ENCODE peak calls at places on chromosomes 16 and 17, in four cellular contexts. H is dermis blood vessel endothelial cell; C is NCI-H510A treated with DMSO at 0.1 percent for 48 hours; G is activated CD8-positive, alpha-beta memory T cell treated with anti-CD3 and anti-CD28 coated beads for 48 hours. B is an unnamed sample.

GRCh38 chr16:49193596-49193995 is 88.0 kb downstream of the CBLN1 start:
- DNase-seq in C (no peak), G (no peak), H (no peak), B (no peak)

GRCh38 chr17:62790554-62790953 is 17.6 kb downstream of the MARCHF10 start:
- DNase-seq in G (no peak), C (no peak), H (no peak), B (no peak)

GRCh38 chr17:14871921-14872320 is 393.2 kb downstream of the PMP22 start:
- DNase-seq in H (no peak), G (no peak), C (no peak), B (no peak)

GRCh38 chr17:2867441-2868424 is 71.5 kb downstream of the RAP1GAP2 start:
- DNase-seq in C (no peak), G (no peak), H (no peak), B (no peak)

GRCh38 chr17:16215002-16215272 is 397 bp downstream of the NCOR1 start:
- DNase-seq in H (peak; percentile 64), C (peak; percentile 47), G (peak; percentile 26), B (peak; percentile 71)

GRCh38 chr16:2486645-2487516 is 12.0 kb downstream of the TBC1D24 start:
- DNase-seq in H (peak; percentile 27), C (peak; percentile 24), G (no peak), B (peak; percentile 85)

GRCh38 chr17:38869647-38870258 is at the start of gene LASP1:
- DNase-seq in C (peak; percentile 76), G (peak; percentile 69), H (peak; percentile 92), B (peak; percentile 92)

GRCh38 chr16:2056681-2057407 is 9.1 kb downstream of the TSC2 start:
- DNase-seq in C (peak; percentile 47), G (no peak), H (no peak), B (no peak)

GRCh38 chr17:66343531-66344078 is 41.2 kb downstream of the PRKCA start:
- DNase-seq in G (no peak), H (peak; percentile 23), C (no peak), B (no peak)

GRCh38 chr16:82182237-82183003 is 12.4 kb upstream of the MPHOSPH6 start:
- DNase-seq in C (no peak), H (no peak), G (no peak), B (no peak)

GRCh38 chr17:36918260-36918691 is 19.0 kb upstream of the LHX1 start:
- DNase-seq in G (no peak), H (no peak), C (no peak), B (no peak)

GRCh38 chr17:73311428-73311780 is 397 bp downstream of the CDC42EP4 start:
- DNase-seq in C (no peak), H (no peak), G (no peak), B (peak; percentile 68)

GRCh38 chr17:45316271-45317112 is at the start of gene MAP3K14:
- DNase-seq in G (no peak), C (peak; percentile 55), H (peak; percentile 83), B (peak; percentile 90)

GRCh38 chr16:678209-678857 is 1.9 kb upstream of the STUB1 start:
- DNase-seq in C (no peak), G (no peak), H (no peak), B (no peak)

GRCh38 chr16:30903002-30903401 is 6.6 kb downstream of the CTF1 start:
- DNase-seq in C (no peak), H (no peak), G (no peak), B (no peak)

GRCh38 chr16:69924777-69925191 is 26.4 kb upstream of the CLEC18A start:
- DNase-seq in H (peak; percentile 69), G (no peak), C (no peak), B (no peak)

GRCh38 chr16:85238233-85238647 is 126.0 kb upstream of the CIBAR2 start:
- DNase-seq in H (peak; percentile 43), G (no peak), C (no peak), B (peak; percentile 70)

GRCh38 chr17:34222732-34223486 is 32.2 kb upstream of the CCL2 start:
- DNase-seq in G (no peak), C (no peak), H (no peak), B (no peak)

GRCh38 chr17:17772231-17772630 is 64.6 kb downstream of the SREBF1 start:
- DNase-seq in G (no peak), C (no peak), H (no peak), B (no peak)

GRCh38 chr17:74757931-74758845 is 9.8 kb downstream of the NHERF1 start:
- DNase-seq in C (peak; percentile 18), H (peak; percentile 48), G (no peak), B (no peak)

GRCh38 chr16:31148896-31149295 is 970 bp downstream of the PRSS36 start:
- DNase-seq in C (no peak), H (no peak), G (no peak), B (no peak)

GRCh38 chr17:73356561-73357170 is 44.9 kb upstream of the CDC42EP4 start:
- DNase-seq in G (no peak), C (no peak), H (no peak), B (no peak)

GRCh38 chr17:12992676-12993075 is 25.2 kb downstream of the ELAC2 start:
- DNase-seq in H (no peak), G (no peak), C (no peak), B (no peak)

GRCh38 chr17:58187063-58187462 is 5.5 kb upstream of the EPX start:
- DNase-seq in G (no peak), H (no peak), C (no peak), B (no peak)

GRCh38 chr16:70573451-70574121 is 50.0 kb downstream of the SF3B3 start:
- DNase-seq in G (no peak), H (peak; percentile 99), C (no peak), B (no peak)

GRCh38 chr17:34246436-34246835 is 8.6 kb upstream of the CCL2 start:
- DNase-seq in C (no peak), G (no peak), H (no peak), B (no peak)

GRCh38 chr16:66701516-66701915 is 5.0 kb upstream of the CMTM4 start:
- DNase-seq in H (no peak), G (no peak), C (no peak), B (no peak)

GRCh38 chr17:50184057-50184456 is 17.4 kb downstream of the COL1A1 start:
- DNase-seq in H (no peak), C (no peak), G (no peak), B (no peak)

GRCh38 chr17:51118330-51119195 is 2.1 kb downstream of the SPAG9 start:
- DNase-seq in H (peak; percentile 65), G (no peak), C (peak; percentile 94), B (no peak)

GRCh38 chr16:56652600-56652999 is 914 bp downstream of the MT1B start:
- DNase-seq in H (no peak), C (no peak), G (no peak), B (no peak)

GRCh38 chr16:3501783-3502400 is 1.1 kb downstream of the CLUAP1 start:
- DNase-seq in C (peak; percentile 9), H (no peak), G (no peak), B (peak; percentile 29)

GRCh38 chr17:65627892-65628622 is 66.6 kb upstream of the AXIN2 start:
- DNase-seq in G (no peak), C (peak; percentile 77), H (peak; percentile 77), B (no peak)

GRCh38 chr17:74239169-74239568 is 25.8 kb downstream of the TTYH2 start:
- DNase-seq in H (no peak), C (no peak), G (no peak), B (peak; percentile 59)

GRCh38 chr17:79615926-79616325 is 5.1 kb upstream of the RBFOX3 start:
- DNase-seq in G (no peak), C (no peak), H (no peak), B (peak; percentile 36)

GRCh38 chr17:5485270-5486205 is at the start of gene DERL2:
- DNase-seq in G (no peak), C (peak; percentile 35), H (peak; percentile 28), B (no peak)

GRCh38 chr17:42843358-42843934 is 934 bp upstream of the AOC2 start:
- DNase-seq in G (no peak), C (peak; percentile 63), H (peak; percentile 89), B (no peak)

GRCh38 chr17:36069131-36069530 is 5.1 kb downstream of the CCL18 start:
- DNase-seq in H (no peak), C (no peak), G (no peak), B (no peak)

GRCh38 chr17:1379208-1379929 is 20.7 kb downstream of the YWHAE start:
- DNase-seq in G (no peak), C (no peak), H (no peak), B (no peak)

GRCh38 chr16:7321661-7322060 is 11.0 kb upstream of the RBFOX1 start:
- DNase-seq in G (no peak), H (no peak), C (no peak), B (no peak)

GRCh38 chr17:11935734-11936406 is 61.4 kb downstream of the ZNF18 start:
- DNase-seq in G (peak; percentile 6), C (no peak), H (peak; percentile 84), B (no peak)